ENCODE peak calls at places on chromosomes 5 and 9, in nine cellular contexts. O, P, G, W, R, B, N, Q and M are unnamed samples.

GRCh38 chr5:73748510-73749410 is 122.8 kb downstream of the ARHGEF28 start:
- DNase-seq in O (no peak), P (no peak), G (no peak), W (no peak), R (peak), B (no peak), N (no peak), Q (no peak), M (no peak)

GRCh38 chr5:10353241-10354047 is at the start of gene MARCHF6:
- DNase-seq in O (peak), P (peak), G (peak), W (peak), R (peak), B (peak), N (peak), Q (peak), M (peak)

GRCh38 chr9:121550569-121551512 is 51.2 kb upstream of the GGTA1 start:
- DNase-seq in O (peak), P (peak), G (peak), W (peak), R (peak), B (peak), N (no peak), Q (peak), M (peak)

GRCh38 chr5:116423091-116423490 is 151.5 kb downstream of the SEMA6A start:
- DNase-seq in O (no peak), P (no peak), G (no peak), W (no peak), R (no peak), B (no peak), N (no peak), Q (no peak), M (no peak)

GRCh38 chr9:70055867-70056266 is 12.2 kb downstream of the MAMDC2 start:
- DNase-seq in O (no peak), P (no peak), G (no peak), W (no peak), R (no peak), B (no peak), N (no peak), Q (no peak), M (no peak)

GRCh38 chr9:76988941-76989340 is 30.5 kb upstream of the FOXB2 start:
- DNase-seq in O (no peak), P (no peak), G (no peak), W (no peak), R (no peak), B (no peak), N (no peak), Q (no peak), M (no peak)

GRCh38 chr5:75051217-75051751 is 1.1 kb downstream of the GCNT4 start:
- DNase-seq in O (no peak), P (no peak), G (no peak), W (no peak), R (no peak), B (no peak), N (no peak), Q (no peak), M (no peak)

GRCh38 chr9:115261656-115262081 is 143.7 kb upstream of the TNC start:
- DNase-seq in O (no peak), P (no peak), G (no peak), W (no peak), R (no peak), B (no peak), N (no peak), Q (peak), M (no peak)

GRCh38 chr5:135215617-135215995 is 181.6 kb upstream of the PITX1 start:
- DNase-seq in O (no peak), P (no peak), G (peak), W (peak), R (peak), B (no peak), N (no peak), Q (no peak), M (no peak)
- TF ChIP-seq CTCF in O (no peak), P (no peak), G (no peak), W (no peak), R (no peak), B (no peak), N (no peak), Q (no peak), M (no peak)

GRCh38 chr5:180644825-180645608 is 4.4 kb downstream of the FLT4 start:
- DNase-seq in O (no peak), P (no peak), G (peak), W (no peak), R (peak), B (peak), N (no peak), Q (no peak), M (no peak)
- TF ChIP-seq CTCF in O (no peak), P (no peak), G (no peak), W (no peak), R (no peak), B (no peak), N (no peak), Q (no peak), M (no peak)

GRCh38 chr9:33408087-33408486 is 5.7 kb upstream of the AQP7 start:
- DNase-seq in O (no peak), P (no peak), G (no peak), W (no peak), R (no peak), B (no peak), N (no peak), Q (peak), M (no peak)
- TF ChIP-seq CTCF in O (no peak), P (no peak), G (no peak), W (no peak), R (no peak), B (no peak), N (no peak), Q (no peak), M (no peak)

GRCh38 chr5:122908662-122909061 is 63.2 kb downstream of the SNX24 start:
- DNase-seq in O (no peak), P (no peak), G (no peak), W (no peak), R (no peak), B (no peak), N (no peak), Q (no peak), M (no peak)
- TF ChIP-seq CTCF in O (no peak), P (no peak), G (no peak), W (no peak), R (no peak), B (no peak), N (no peak), Q (no peak), M (no peak)

DNA sequence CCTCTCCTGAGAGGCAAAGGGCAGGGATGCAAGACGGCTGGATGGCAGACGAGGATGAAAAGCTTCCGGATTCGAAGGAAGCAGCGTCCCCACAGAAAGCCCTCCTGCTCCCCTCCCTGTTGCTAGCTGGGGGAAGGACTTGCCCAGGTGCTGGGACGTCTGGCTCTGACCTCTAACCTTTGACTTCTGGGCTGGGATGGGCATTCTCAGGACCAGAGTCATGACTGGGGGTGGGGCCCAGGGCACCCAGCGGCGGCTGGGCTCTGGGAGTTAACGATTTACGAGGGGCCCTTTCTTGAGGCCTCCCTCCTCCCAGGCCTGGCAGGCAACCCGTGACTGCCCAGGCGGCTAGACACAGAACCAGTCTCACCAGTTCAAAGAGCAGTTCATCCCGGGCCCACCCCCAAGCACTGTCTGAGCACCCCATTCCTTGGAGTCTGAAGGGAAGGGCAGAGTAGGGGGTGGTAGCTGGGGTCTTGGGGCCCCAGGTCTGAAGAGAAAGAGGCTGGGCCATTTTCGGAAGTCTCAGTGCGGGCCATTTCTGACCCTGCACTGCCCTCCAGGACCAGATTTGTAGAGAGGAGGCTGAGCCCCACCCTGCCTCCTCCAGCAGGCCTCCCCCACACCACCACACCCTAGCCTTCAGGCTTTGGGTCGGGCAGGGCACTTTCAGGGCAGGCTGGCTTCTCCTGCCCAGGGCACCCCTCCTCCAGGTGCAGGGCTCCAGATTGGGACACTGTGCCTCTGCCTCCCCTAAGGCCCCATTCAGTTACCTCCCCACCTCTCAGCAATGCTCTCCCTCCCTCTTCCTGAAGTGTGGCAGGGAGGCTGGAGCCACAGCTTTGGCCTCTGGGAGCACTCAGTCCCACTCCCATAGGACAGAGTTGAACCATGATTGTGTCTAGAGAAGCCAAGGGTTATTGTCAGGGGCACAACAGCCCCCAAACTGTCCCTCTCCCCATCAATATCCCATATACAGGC is 5.0 kb upstream of the CXXC5 start:
- DNase-seq in O (peak), P (no peak), G (peak), W (no peak), R (no peak), B (peak), N (no peak), Q (no peak), M (no peak)
- TF ChIP-seq CTCF in O (no peak), P (no peak), G (no peak), W (no peak), R (no peak), B (no peak), N (no peak), Q (no peak), M (no peak)

DNA sequence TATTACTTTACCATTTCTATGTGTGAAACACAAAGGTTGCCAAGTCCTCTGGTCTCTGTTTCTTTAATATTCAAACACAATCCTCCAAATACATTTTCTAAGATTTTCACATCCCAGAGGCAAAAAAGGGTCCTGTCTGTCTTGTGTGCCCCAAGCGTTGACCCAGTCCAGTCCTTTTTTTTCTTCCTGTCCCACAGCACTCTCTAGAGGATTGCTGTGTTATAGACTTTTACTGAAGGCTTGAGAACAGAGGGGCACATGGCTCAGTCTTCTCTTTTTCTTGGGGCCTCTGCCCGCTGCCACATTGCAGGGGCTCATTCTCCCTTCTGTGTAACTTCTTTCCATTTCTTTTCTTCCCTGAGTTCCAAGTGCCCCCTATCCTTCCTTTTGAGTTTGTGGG is 78.6 kb upstream of the SLC28A3 start:
- DNase-seq in O (no peak), P (no peak), G (no peak), W (no peak), R (peak), B (no peak), N (no peak), Q (peak), M (no peak)
- TF ChIP-seq CTCF in O (no peak), P (no peak), G (no peak), W (peak), R (no peak), B (peak), N (no peak), Q (peak), M (no peak)

DNA sequence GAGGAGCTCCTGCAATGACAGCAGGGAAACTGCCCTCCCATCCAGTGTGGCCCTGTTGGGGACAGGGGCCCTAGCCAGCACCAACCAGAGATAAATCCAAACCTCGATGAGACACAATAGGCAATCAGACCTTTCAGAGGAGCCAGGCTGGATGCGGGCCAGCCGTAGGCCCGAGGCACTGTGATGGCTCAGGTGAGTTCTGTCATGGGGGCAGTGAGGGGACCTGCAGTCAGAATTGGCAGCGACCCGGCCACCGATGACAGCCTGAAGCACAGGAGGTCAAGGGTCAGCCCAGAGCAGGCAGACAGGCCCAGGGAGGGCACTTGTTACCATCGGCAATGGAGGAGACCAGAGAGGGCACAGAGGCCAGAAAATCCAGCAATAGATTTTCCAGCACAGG is 90.8 kb downstream of the FRMD3 start:
- DNase-seq in O (no peak), P (no peak), G (no peak), W (no peak), R (no peak), B (no peak), N (no peak), Q (no peak), M (no peak)
- TF ChIP-seq CTCF in O (no peak), P (no peak), G (no peak), W (no peak), R (no peak), B (no peak), N (no peak), Q (no peak), M (no peak)

GRCh38 chr5:151758430-151759241 is at the start of gene ATOX1:
- DNase-seq in O (peak), P (peak), G (peak), W (peak), R (peak), B (peak), N (peak), Q (peak), M (peak)
- TF ChIP-seq CTCF in O (peak), P (no peak), G (peak), W (no peak), R (no peak), B (peak), N (no peak), Q (no peak), M (no peak)

GRCh38 chr5:176812269-176813259 is 2.2 kb downstream of the UNC5A start:
- DNase-seq in O (no peak), P (no peak), G (no peak), W (peak), R (no peak), B (no peak), N (no peak), Q (peak), M (peak)
- TF ChIP-seq CTCF in O (no peak), P (no peak), G (no peak), W (peak), R (no peak), B (peak), N (peak), Q (peak), M (peak)

GRCh38 chr5:14750712-14751111 is 86.2 kb downstream of the OTULIN start:
- DNase-seq in O (no peak), P (no peak), G (no peak), W (no peak), R (no peak), B (no peak), N (no peak), Q (no peak), M (no peak)

GRCh38 chr5:14748180-14748900 is 83.8 kb downstream of the OTULIN start:
- DNase-seq in O (no peak), P (no peak), G (peak), W (no peak), R (no peak), B (no peak), N (no peak), Q (no peak), M (no peak)

GRCh38 chr5:14752497-14753071 is 88.1 kb downstream of the OTULIN start:
- DNase-seq in O (no peak), P (no peak), G (no peak), W (no peak), R (no peak), B (no peak), N (no peak), Q (no peak), M (no peak)

GRCh38 chr5:14753292-14753691 is 88.8 kb downstream of the OTULIN start:
- DNase-seq in O (no peak), P (no peak), G (no peak), W (no peak), R (no peak), B (no peak), N (no peak), Q (no peak), M (no peak)

DNA sequence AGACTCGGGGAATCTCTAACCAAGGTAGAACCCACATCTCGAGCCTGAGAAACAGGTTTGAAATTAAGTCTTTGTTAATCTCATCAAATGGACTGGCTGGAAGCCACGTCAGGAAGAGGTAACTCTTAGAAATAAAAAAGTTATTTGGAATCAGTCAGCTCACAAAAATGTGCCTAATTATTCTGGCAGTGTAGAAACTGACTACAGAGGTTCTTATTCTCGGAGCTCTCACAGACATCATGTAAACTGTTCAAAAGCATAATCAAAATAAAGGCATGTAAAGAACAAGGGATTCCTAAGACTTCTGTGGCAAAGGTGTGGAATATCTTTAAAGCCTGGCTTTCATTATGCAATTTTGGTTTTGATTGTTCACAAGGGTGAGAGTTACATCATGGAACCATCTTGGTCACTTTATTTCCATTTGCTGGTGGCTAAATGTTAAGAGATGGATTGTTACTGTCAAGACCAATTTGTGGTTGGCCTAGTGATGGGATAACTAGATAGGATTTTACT is 85.1 kb downstream of the OTULIN start:
- DNase-seq in O (no peak), P (no peak), G (no peak), W (no peak), R (no peak), B (no peak), N (no peak), Q (no peak), M (no peak)
- TF ChIP-seq CTCF in O (no peak), P (no peak), G (no peak), W (no peak), R (no peak), B (no peak), N (no peak), Q (no peak), M (no peak)